ENCODE peak calls at places on chromosomes 12 and 14, in seven cellular contexts. E is A673; L is endothelial cell of umbilical vein; O is CD8-positive, alpha-beta T cell; W is body of pancreas; V is GM23338; B is pancreas. C is an unnamed sample. For H3K4me1, the result is how much of the 10 kb centered on the place peaks cover.

GRCh38 chr14:74793506-74794155 is 30.5 kb downstream of the YLPM1 start:
- DNase-seq in L (peak), V (peak), W (no peak), B (no peak), E (peak), O (no peak), C (peak)

GRCh38 chr12:9919443-9919842 is 12.7 kb downstream of the CLEC2A start:
- DNase-seq in O (no peak), L (no peak), E (no peak), V (no peak), B (no peak), W (no peak), C (no peak)

GRCh38 chr12:78641837-78642423 is 222.6 kb upstream of the SYT1 start:
- DNase-seq in L (no peak), E (peak), B (no peak), O (no peak), V (peak), W (no peak), C (no peak)

GRCh38 chr14:88521818-88522217 is 33.0 kb downstream of the PTPN21 start:
- DNase-seq in W (no peak), O (no peak), V (no peak), E (no peak), L (no peak), B (peak), C (no peak)

GRCh38 chr12:84727964-84728363 is 184.6 kb downstream of the SLC6A15 start:
- DNase-seq in O (no peak), V (peak), W (no peak), L (no peak), B (no peak), E (peak), C (no peak)

GRCh38 chr12:126389215-126389841 is 1324.1 kb downstream of the AACS start:
- DNase-seq in L (no peak), O (no peak), B (no peak), W (no peak), E (peak), V (no peak), C (no peak)

GRCh38 chr14:38016497-38016896 is 191.2 kb upstream of the SSTR1 start:
- DNase-seq in L (no peak), O (no peak), B (peak), W (no peak), V (peak), E (peak), C (no peak)

GRCh38 chr12:53567961-53568360 is 58.2 kb downstream of the ATF7 start:
- DNase-seq in E (no peak), L (no peak), B (no peak), O (no peak), V (no peak), W (no peak), C (no peak)

GRCh38 chr14:69643430-69644200 is 32.2 kb downstream of the SUSD6 start:
- DNase-seq in E (no peak), B (peak), V (no peak), L (peak), O (peak), W (peak), C (peak)

GRCh38 chr14:33279865-33280264 is 341.2 kb downstream of the NPAS3 start:
- DNase-seq in L (no peak), V (peak), W (no peak), O (no peak), E (no peak), B (no peak), C (peak)

GRCh38 chr12:100154472-100155247 is 12.0 kb upstream of the BLTP3B start:
- DNase-seq in O (peak), E (peak), B (peak), V (peak), L (peak), W (peak), C (peak)

GRCh38 chr12:111529424-111530368 is 69.4 kb downstream of the ATXN2 start:
- DNase-seq in E (peak), L (peak), O (peak), B (peak), V (peak), W (peak), C (peak)

GRCh38 chr12:89166525-89166934 is 185.8 kb downstream of the DUSP6 start:
- DNase-seq in W (no peak), L (peak), O (no peak), V (no peak), E (no peak), B (no peak), C (no peak)

GRCh38 chr14:103550451-103551337 is 11.8 kb downstream of the BAG5 start:
- DNase-seq in V (no peak), L (no peak), W (no peak), E (no peak), O (no peak), B (no peak), C (peak)

GRCh38 chr14:103551338-103551762 is 11.1 kb downstream of the BAG5 start:
- DNase-seq in E (no peak), L (no peak), V (no peak), W (no peak), O (no peak), B (no peak), C (peak)

GRCh38 chr14:103552811-103553210 is 9.6 kb downstream of the BAG5 start:
- DNase-seq in O (no peak), E (no peak), W (no peak), L (no peak), B (no peak), V (no peak), C (no peak)

GRCh38 chr14:103549361-103550311 is 12.8 kb downstream of the BAG5 start:
- DNase-seq in W (no peak), O (no peak), B (no peak), L (no peak), E (no peak), V (no peak), C (no peak)

DNA sequence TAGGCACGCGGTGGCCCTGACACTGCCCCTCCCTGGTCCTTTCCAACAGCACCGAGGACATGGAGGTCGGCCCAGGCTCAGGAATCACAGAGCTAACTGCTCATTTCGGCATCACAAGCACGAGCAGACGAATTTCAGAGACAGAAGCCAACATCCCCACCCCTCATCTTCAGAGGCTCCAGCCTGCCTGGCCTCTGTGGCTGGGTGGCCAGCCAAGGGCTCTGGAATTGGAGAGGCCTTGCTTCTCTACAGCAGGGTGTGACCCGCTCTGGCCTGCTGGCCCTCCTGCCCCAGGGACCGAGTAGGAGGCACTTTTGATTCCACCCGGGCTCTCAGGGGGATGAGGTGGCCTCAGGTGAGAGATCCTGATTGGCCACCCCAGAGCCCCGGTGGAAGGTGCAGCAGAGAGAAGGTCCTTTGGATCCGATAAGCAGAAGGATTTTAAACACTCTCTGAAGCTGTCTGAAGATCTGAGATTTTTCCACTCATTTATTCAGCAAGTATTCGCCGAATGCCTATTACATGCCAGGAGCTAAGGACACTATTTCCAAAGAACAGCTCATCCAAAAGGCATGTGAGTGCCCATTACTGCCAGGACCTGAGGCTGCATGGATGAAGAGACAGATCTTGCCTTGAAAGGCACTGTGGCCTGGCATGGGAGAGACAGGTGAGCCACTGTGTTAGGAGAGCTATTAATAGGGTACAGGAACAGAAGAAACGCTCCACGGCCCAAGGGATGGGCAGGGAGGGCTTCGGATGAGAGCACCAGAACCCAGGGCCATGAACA is 10.3 kb downstream of the BAG5 start:
- DNase-seq in B (no peak), V (no peak), L (no peak), O (no peak), W (peak), E (no peak), C (no peak)
- H3K4me1 ChIP-seq in B (under half), V (under half), L (under half), O (under half), W (under half), E (under half), C (under half)

GRCh38 chr14:91418387-91419043 is 895 bp upstream of the CCDC88C start:
- DNase-seq in V (peak), E (peak), W (peak), L (peak), O (peak), B (peak), C (peak)

GRCh38 chr14:91417134-91417982 is at the start of gene CCDC88C:
- DNase-seq in B (peak), W (peak), V (peak), L (peak), O (peak), E (peak), C (peak)

GRCh38 chr14:91419044-91419397 is 1.4 kb upstream of the CCDC88C start:
- DNase-seq in O (no peak), V (no peak), W (no peak), L (no peak), E (no peak), B (no peak), C (no peak)

GRCh38 chr14:91416744-91417133 is 881 bp downstream of the CCDC88C start:
- DNase-seq in W (peak), L (peak), O (no peak), E (peak), B (no peak), V (peak), C (peak)

DNA sequence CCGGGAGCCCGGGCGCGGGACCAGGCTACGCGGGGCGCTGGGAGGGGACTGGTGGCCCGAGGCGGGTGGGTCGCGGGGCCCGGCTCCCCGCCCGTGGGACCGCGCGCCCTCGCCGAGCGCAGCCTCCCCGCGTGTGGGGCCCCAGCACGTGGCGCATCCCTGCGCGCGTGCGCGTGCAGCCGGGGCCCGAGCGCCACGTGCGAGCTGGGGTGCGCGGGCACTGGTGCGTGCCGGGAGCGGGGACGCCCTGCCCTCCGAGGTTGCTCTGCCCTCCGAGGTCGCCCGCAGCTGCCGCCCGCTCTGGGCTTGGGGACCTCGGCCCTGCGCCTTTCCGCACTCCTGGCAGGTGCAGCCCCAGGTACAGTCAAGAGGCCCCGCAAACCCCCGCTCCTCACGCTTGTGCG is 365 bp upstream of the CCDC88C start:
- DNase-seq in L (no peak), E (peak), V (peak), O (peak), B (peak), W (peak), C (no peak)
- TF ChIP-seq CTCF in L (no peak), E (no peak), V (no peak), O (no peak), B (no peak), W (no peak), C (no peak)

DNA sequence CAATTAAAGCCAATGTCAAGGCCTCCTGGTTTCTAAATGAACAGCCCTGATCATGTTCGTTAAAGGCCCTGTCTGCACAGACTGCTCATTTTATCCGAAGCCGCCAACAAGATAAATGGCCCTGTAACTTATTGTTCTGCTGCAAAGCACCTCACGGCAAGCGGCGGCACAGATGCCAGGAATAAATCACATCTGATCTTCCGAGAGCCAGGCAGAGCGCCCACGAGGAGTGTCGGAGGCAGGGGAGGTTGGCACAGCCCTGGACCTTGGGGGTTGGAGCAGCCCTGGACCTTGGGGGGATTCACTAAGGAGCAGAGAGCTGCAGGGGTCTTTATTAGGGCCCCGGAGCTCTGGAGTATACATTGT is 110.5 kb downstream of the SCARB1 start:
- DNase-seq in L (no peak), V (no peak), W (no peak), O (no peak), E (no peak), B (no peak), C (no peak)
- H3K4me3 ChIP-seq in L (no peak), V (no peak), W (no peak), O (no peak), E (no peak), B (no peak), C (no peak)

GRCh38 chr12:31518680-31519227 is 72.2 kb downstream of the DENND5B start:
- DNase-seq in L (peak), O (no peak), B (no peak), W (peak), E (peak), V (peak), C (no peak)
- H3K4me1 ChIP-seq in L (under half), O (under half), B (under half), W (under half), E (under half), V (half or more), C (under half)

GRCh38 chr14:22471545-22472121 is 117.4 kb downstream of the DAD1 start:
- DNase-seq in V (peak), O (no peak), E (peak), W (peak), B (peak), L (peak), C (peak)
- TF ChIP-seq CTCF in V (peak), O (no peak), E (peak), W (peak), B (no peak), L (peak), C (no peak)

DNA sequence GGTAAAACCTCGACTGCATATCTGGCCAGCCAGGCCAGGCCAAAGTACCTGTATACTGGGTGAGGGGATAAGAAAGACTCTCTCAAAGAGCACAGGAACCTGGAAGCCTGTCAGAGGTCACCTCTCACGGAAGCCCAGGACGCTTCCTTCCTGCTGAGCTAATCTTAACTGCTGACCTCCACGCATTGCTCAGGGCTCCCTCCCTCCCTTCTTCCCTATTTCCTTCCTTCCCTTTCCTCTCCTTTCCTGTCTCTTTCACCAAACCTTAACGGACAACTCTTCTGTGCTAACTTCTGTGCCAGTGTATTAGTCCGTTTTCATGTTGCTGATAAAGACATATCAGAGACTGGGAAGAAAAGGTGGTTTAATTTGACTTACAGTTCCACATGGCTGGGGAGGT is 14.8 kb upstream of the RNASE10 start:
- DNase-seq in E (no peak), B (no peak), W (no peak), V (peak), L (no peak), O (no peak), C (no peak)
- H3K4me3 ChIP-seq in E (no peak), B (no peak), W (no peak), V (no peak), L (no peak), O (no peak), C (no peak)

GRCh38 chr12:108483213-108483920 is 31.7 kb upstream of the FICD start:
- DNase-seq in L (no peak), O (no peak), B (no peak), V (no peak), E (no peak), W (no peak), C (no peak)
- H3K4me1 ChIP-seq in L (under half), O (under half), B (under half), V (under half), E (under half), W (under half), C (under half)

GRCh38 chr14:25411933-25412757 is 362.2 kb upstream of the STXBP6 start:
- DNase-seq in L (no peak), O (no peak), B (no peak), E (peak), W (no peak), V (peak), C (no peak)
- TF ChIP-seq CTCF in L (peak), O (no peak), B (no peak), E (peak), W (no peak), V (peak), C (no peak)

DNA sequence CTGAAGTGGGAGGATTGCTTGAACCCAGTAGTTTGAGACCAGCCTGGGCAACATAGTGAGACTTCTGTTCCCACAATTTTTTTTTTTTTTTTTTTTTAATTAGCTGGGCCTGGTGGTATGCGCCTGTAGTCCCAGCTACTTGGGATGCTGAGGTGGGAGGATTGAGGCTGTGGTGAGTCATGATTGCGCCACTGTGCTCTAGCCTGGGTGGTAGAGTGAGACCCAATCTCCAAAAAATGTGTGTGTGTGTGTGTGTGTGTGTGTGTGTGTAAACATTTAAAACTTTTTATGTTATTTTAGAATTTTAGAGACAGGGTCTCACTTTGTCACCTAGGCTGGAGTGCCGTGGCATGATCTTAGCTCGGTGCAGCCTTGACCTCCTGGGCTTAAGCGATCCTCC is 6.8 kb downstream of the PPP1R36 start:
- DNase-seq in L (no peak), B (no peak), E (peak), O (no peak), V (no peak), W (no peak), C (no peak)
- H3K4me3 ChIP-seq in L (no peak), B (no peak), E (no peak), O (no peak), V (no peak), W (no peak), C (no peak)

DNA sequence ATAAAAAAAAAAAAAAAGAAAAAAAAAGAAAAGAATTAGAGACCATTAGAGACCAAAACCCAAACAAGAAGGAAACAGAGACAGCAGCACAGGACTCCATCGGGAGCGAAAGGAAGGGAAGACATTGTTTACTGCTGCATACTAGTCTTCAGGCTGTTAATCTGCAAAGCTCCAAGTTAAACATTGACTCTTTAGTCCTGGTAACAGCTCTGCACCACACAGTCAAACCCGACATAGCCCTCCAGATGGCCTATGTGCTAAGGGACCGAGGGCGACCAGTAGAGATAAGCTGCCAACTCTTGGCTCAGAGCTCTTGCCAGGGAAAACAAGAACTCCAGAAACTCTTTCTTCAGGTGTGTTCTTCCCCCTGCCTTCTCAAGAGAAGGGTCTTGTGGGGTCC is 7.8 kb downstream of the P2RX4 start:
- DNase-seq in O (no peak), B (no peak), W (peak), E (no peak), L (no peak), V (no peak), C (no peak)
- H3K4me1 ChIP-seq in O (under half), B (under half), W (half or more), E (under half), L (under half), V (under half), C (under half)

C was measured in mucosa of descending colon.